ENCODE peak calls at places on chromosome 5, in seven cellular contexts. One of them, this sample, is unnamed.

GRCh38 chr5:10946050-10946449 is 185.0 kb upstream of the DAP start:
- DNase-seq in H1: no peak
- DNase-seq in trophoblast cell: no peak
- DNase-seq in neuronal stem cell: no peak
- DNase-seq in H9: no peak
- DNase-seq in mesendoderm: no peak
- DNase-seq in IMR-90: no peak
- DNase-seq in this sample: no peak

GRCh38 chr5:124740991-124741583 is 5.4 kb downstream of the ZNF608 start:
- DNase-seq in H9: no peak
- DNase-seq in trophoblast cell: no peak
- DNase-seq in neuronal stem cell: no peak
- DNase-seq in H1: no peak
- DNase-seq in IMR-90: no peak
- DNase-seq in mesendoderm: no peak
- DNase-seq in this sample: peak

GRCh38 chr5:180776376-180776775 is 26.2 kb downstream of the MGAT1 start:
- DNase-seq in H9: no peak
- DNase-seq in mesendoderm: no peak
- DNase-seq in H1: no peak
- DNase-seq in IMR-90: no peak
- DNase-seq in neuronal stem cell: no peak
- DNase-seq in trophoblast cell: no peak
- DNase-seq in this sample: no peak

GRCh38 chr5:139459451-139459934 is 3.0 kb downstream of the ECSCR start:
- DNase-seq in H1: no peak
- DNase-seq in H9: no peak
- DNase-seq in trophoblast cell: no peak
- DNase-seq in IMR-90: no peak
- DNase-seq in neuronal stem cell: no peak
- DNase-seq in mesendoderm: no peak
- DNase-seq in this sample: no peak

GRCh38 chr5:159156839-159157238 is 52.5 kb downstream of the RNF145 start:
- DNase-seq in H9: no peak
- DNase-seq in H1: no peak
- DNase-seq in trophoblast cell: peak
- DNase-seq in IMR-90: peak
- DNase-seq in neuronal stem cell: peak
- DNase-seq in mesendoderm: peak
- DNase-seq in this sample: peak

GRCh38 chr5:139926797-139927503 is 116.1 kb downstream of the NRG2 start:
- DNase-seq in H1: no peak
- DNase-seq in neuronal stem cell: no peak
- DNase-seq in trophoblast cell: no peak
- DNase-seq in IMR-90: no peak
- DNase-seq in mesendoderm: no peak
- DNase-seq in H9: no peak
- DNase-seq in this sample: no peak

GRCh38 chr5:142863856-142864255 is 93.7 kb downstream of the ARHGAP26 start:
- DNase-seq in IMR-90: no peak
- DNase-seq in H1: no peak
- DNase-seq in mesendoderm: peak
- DNase-seq in trophoblast cell: no peak
- DNase-seq in neuronal stem cell: no peak
- DNase-seq in H9: peak
- DNase-seq in this sample: no peak

GRCh38 chr5:55407059-55407684 is 99.4 kb downstream of the MTREX start:
- DNase-seq in neuronal stem cell: no peak
- DNase-seq in H9: no peak
- DNase-seq in mesendoderm: peak
- DNase-seq in H1: no peak
- DNase-seq in IMR-90: peak
- DNase-seq in trophoblast cell: no peak
- DNase-seq in this sample: peak

GRCh38 chr5:67089200-67089725 is 107.3 kb downstream of the CD180 start:
- DNase-seq in H1: no peak
- DNase-seq in mesendoderm: no peak
- DNase-seq in neuronal stem cell: no peak
- DNase-seq in IMR-90: peak
- DNase-seq in trophoblast cell: no peak
- DNase-seq in H9: no peak
- DNase-seq in this sample: peak

GRCh38 chr5:157520911-157521703 is 54.5 kb downstream of the ADAM19 start:
- DNase-seq in IMR-90: peak
- DNase-seq in H1: no peak
- DNase-seq in trophoblast cell: no peak
- DNase-seq in mesendoderm: peak
- DNase-seq in H9: no peak
- DNase-seq in neuronal stem cell: no peak
- DNase-seq in this sample: peak

GRCh38 chr5:94040591-94041148 is 299.3 kb upstream of the POU5F2 start:
- DNase-seq in neuronal stem cell: no peak
- DNase-seq in H1: no peak
- DNase-seq in H9: no peak
- DNase-seq in IMR-90: no peak
- DNase-seq in trophoblast cell: peak
- DNase-seq in mesendoderm: peak
- DNase-seq in this sample: no peak

GRCh38 chr5:179908528-179908927 is 831 bp upstream of the TBC1D9B start:
- DNase-seq in mesendoderm: peak
- DNase-seq in H9: peak
- DNase-seq in H1: peak
- DNase-seq in neuronal stem cell: no peak
- DNase-seq in IMR-90: no peak
- DNase-seq in trophoblast cell: no peak
- DNase-seq in this sample: peak

GRCh38 chr5:142014911-142015584 is 2.2 kb upstream of the GNPDA1 start:
- DNase-seq in IMR-90: peak
- DNase-seq in mesendoderm: peak
- DNase-seq in trophoblast cell: peak
- DNase-seq in neuronal stem cell: no peak
- DNase-seq in H1: no peak
- DNase-seq in H9: no peak
- DNase-seq in this sample: peak

GRCh38 chr5:179796877-179797608 is 3.3 kb downstream of the LTC4S start:
- DNase-seq in neuronal stem cell: no peak
- DNase-seq in IMR-90: no peak
- DNase-seq in H1: no peak
- DNase-seq in H9: no peak
- DNase-seq in mesendoderm: no peak
- DNase-seq in trophoblast cell: no peak
- DNase-seq in this sample: no peak

GRCh38 chr5:164475339-164475977 is 970.0 kb downstream of the MAT2B start:
- DNase-seq in mesendoderm: peak
- DNase-seq in trophoblast cell: no peak
- DNase-seq in IMR-90: peak
- DNase-seq in neuronal stem cell: no peak
- DNase-seq in H9: no peak
- DNase-seq in H1: no peak
- DNase-seq in this sample: peak

GRCh38 chr5:159198063-159199036 is 11.0 kb downstream of the RNF145 start:
- DNase-seq in trophoblast cell: no peak
- DNase-seq in H9: no peak
- DNase-seq in mesendoderm: peak
- DNase-seq in H1: no peak
- DNase-seq in neuronal stem cell: no peak
- DNase-seq in IMR-90: no peak
- DNase-seq in this sample: no peak

GRCh38 chr5:33852327-33852726 is 39.5 kb downstream of the ADAMTS12 start:
- DNase-seq in IMR-90: no peak
- DNase-seq in H1: no peak
- DNase-seq in neuronal stem cell: no peak
- DNase-seq in mesendoderm: no peak
- DNase-seq in trophoblast cell: no peak
- DNase-seq in H9: no peak
- DNase-seq in this sample: peak

GRCh38 chr5:179160584-179160983 is 100.4 kb downstream of the ZNF354C start:
- DNase-seq in trophoblast cell: no peak
- DNase-seq in neuronal stem cell: no peak
- DNase-seq in mesendoderm: no peak
- DNase-seq in H9: peak
- DNase-seq in H1: no peak
- DNase-seq in IMR-90: peak
- DNase-seq in this sample: peak

GRCh38 chr5:149561848-149562247 is 10.6 kb upstream of the CSNK1A1 start:
- DNase-seq in H1: no peak
- DNase-seq in H9: peak
- DNase-seq in trophoblast cell: no peak
- DNase-seq in mesendoderm: peak
- DNase-seq in neuronal stem cell: no peak
- DNase-seq in IMR-90: peak
- DNase-seq in this sample: peak

GRCh38 chr5:10689391-10690081 is 71.5 kb downstream of the DAP start:
- DNase-seq in mesendoderm: peak
- DNase-seq in IMR-90: peak
- DNase-seq in H1: no peak
- DNase-seq in trophoblast cell: no peak
- DNase-seq in neuronal stem cell: peak
- DNase-seq in H9: peak
- DNase-seq in this sample: peak

GRCh38 chr5:138541511-138541910 is 1.5 kb downstream of the ETF1 start:
- DNase-seq in H9: no peak
- DNase-seq in H1: no peak
- DNase-seq in neuronal stem cell: no peak
- DNase-seq in IMR-90: no peak
- DNase-seq in trophoblast cell: peak
- DNase-seq in mesendoderm: no peak
- DNase-seq in this sample: no peak

GRCh38 chr5:179285236-179285635 is 60.0 kb downstream of the ADAMTS2 start:
- DNase-seq in neuronal stem cell: no peak
- DNase-seq in IMR-90: no peak
- DNase-seq in H1: no peak
- DNase-seq in mesendoderm: no peak
- DNase-seq in H9: no peak
- DNase-seq in trophoblast cell: no peak
- DNase-seq in this sample: peak

GRCh38 chr5:96703985-96704384 is 41.8 kb downstream of the CAST start:
- DNase-seq in IMR-90: peak
- DNase-seq in mesendoderm: no peak
- DNase-seq in H1: no peak
- DNase-seq in trophoblast cell: no peak
- DNase-seq in H9: no peak
- DNase-seq in neuronal stem cell: no peak
- DNase-seq in this sample: peak

GRCh38 chr5:88419931-88420330 is 151.3 kb upstream of the TMEM161B start:
- DNase-seq in neuronal stem cell: no peak
- DNase-seq in H9: no peak
- DNase-seq in H1: no peak
- DNase-seq in IMR-90: no peak
- DNase-seq in mesendoderm: no peak
- DNase-seq in trophoblast cell: no peak
- DNase-seq in this sample: no peak

GRCh38 chr5:171978016-171978415 is 28.4 kb downstream of the FBXW11 start:
- DNase-seq in H1: no peak
- DNase-seq in IMR-90: no peak
- DNase-seq in trophoblast cell: no peak
- DNase-seq in H9: no peak
- DNase-seq in neuronal stem cell: no peak
- DNase-seq in mesendoderm: no peak
- DNase-seq in this sample: no peak

GRCh38 chr5:140605879-140606278 is 27.1 kb downstream of the CD14 start:
- DNase-seq in IMR-90: no peak
- DNase-seq in trophoblast cell: no peak
- DNase-seq in H1: no peak
- DNase-seq in neuronal stem cell: no peak
- DNase-seq in H9: no peak
- DNase-seq in mesendoderm: no peak
- DNase-seq in this sample: no peak

GRCh38 chr5:59506285-59506877 is 387.1 kb downstream of the PDE4D start:
- DNase-seq in IMR-90: peak
- DNase-seq in trophoblast cell: no peak
- DNase-seq in H9: no peak
- DNase-seq in mesendoderm: no peak
- DNase-seq in neuronal stem cell: no peak
- DNase-seq in H1: no peak
- DNase-seq in this sample: peak

GRCh38 chr5:78560456-78560855 is 88.1 kb downstream of the LHFPL2 start:
- DNase-seq in H1: no peak
- DNase-seq in IMR-90: no peak
- DNase-seq in mesendoderm: no peak
- DNase-seq in H9: peak
- DNase-seq in trophoblast cell: no peak
- DNase-seq in neuronal stem cell: no peak
- DNase-seq in this sample: no peak
- H3K23ac ChIP-seq in H1: no peak
- H3K23ac ChIP-seq in IMR-90: no peak
- H3K23ac ChIP-seq in mesendoderm: no peak
- H3K23ac ChIP-seq in H9: no peak
- H3K23ac ChIP-seq in trophoblast cell: no peak
- H3K23ac ChIP-seq in neuronal stem cell: no peak
- H3K23ac ChIP-seq in this sample: no peak

GRCh38 chr5:111366388-111366787 is 142.2 kb downstream of the CAMK4 start:
- DNase-seq in IMR-90: no peak
- DNase-seq in mesendoderm: no peak
- DNase-seq in trophoblast cell: no peak
- DNase-seq in H1: no peak
- DNase-seq in H9: no peak
- DNase-seq in neuronal stem cell: no peak
- DNase-seq in this sample: no peak
- H3K23ac ChIP-seq in IMR-90: no peak
- H3K23ac ChIP-seq in mesendoderm: no peak
- H3K23ac ChIP-seq in trophoblast cell: no peak
- H3K23ac ChIP-seq in H1: no peak
- H3K23ac ChIP-seq in H9: no peak
- H3K23ac ChIP-seq in neuronal stem cell: no peak
- H3K23ac ChIP-seq in this sample: no peak

DNA sequence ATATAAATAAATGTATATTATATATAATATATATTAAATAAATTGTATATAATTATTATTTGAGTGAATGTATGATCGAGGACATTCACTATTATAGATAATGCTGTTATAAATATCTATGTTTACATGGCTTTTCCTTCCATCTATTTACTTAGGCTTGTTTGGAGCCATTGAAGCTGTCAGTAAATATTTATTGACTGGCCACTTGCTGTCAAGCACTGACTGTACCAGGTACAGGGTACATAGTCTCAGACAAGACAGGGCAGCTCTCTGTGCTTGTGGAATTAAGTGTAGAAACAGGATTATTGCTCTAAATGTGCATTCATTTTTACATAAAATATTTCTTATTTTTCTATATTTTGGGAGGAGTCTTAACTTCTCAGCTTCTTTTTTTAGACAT is 16.4 kb downstream of the FAXDC2 start:
- DNase-seq in trophoblast cell: no peak
- DNase-seq in mesendoderm: no peak
- DNase-seq in IMR-90: no peak
- DNase-seq in neuronal stem cell: no peak
- DNase-seq in H9: no peak
- DNase-seq in H1: no peak
- DNase-seq in this sample: no peak
- H3K23ac ChIP-seq in trophoblast cell: no peak
- H3K23ac ChIP-seq in mesendoderm: no peak
- H3K23ac ChIP-seq in IMR-90: no peak
- H3K23ac ChIP-seq in neuronal stem cell: no peak
- H3K23ac ChIP-seq in H9: no peak
- H3K23ac ChIP-seq in H1: no peak
- H3K23ac ChIP-seq in this sample: no peak

GRCh38 chr5:69134126-69134525 is 32.8 kb upstream of the CCNB1 start:
- DNase-seq in mesendoderm: no peak
- DNase-seq in neuronal stem cell: no peak
- DNase-seq in H9: no peak
- DNase-seq in H1: no peak
- DNase-seq in trophoblast cell: no peak
- DNase-seq in IMR-90: no peak
- DNase-seq in this sample: no peak
- H3K23ac ChIP-seq in mesendoderm: no peak
- H3K23ac ChIP-seq in neuronal stem cell: no peak
- H3K23ac ChIP-seq in H9: no peak
- H3K23ac ChIP-seq in H1: no peak
- H3K23ac ChIP-seq in trophoblast cell: no peak
- H3K23ac ChIP-seq in IMR-90: no peak
- H3K23ac ChIP-seq in this sample: no peak

GRCh38 chr5:82169892-82170291 is 108.3 kb downstream of the RPS23 start:
- DNase-seq in H9: no peak
- DNase-seq in neuronal stem cell: no peak
- DNase-seq in mesendoderm: no peak
- DNase-seq in IMR-90: no peak
- DNase-seq in H1: no peak
- DNase-seq in trophoblast cell: no peak
- DNase-seq in this sample: no peak
- H3K23ac ChIP-seq in H9: no peak
- H3K23ac ChIP-seq in neuronal stem cell: no peak
- H3K23ac ChIP-seq in mesendoderm: no peak
- H3K23ac ChIP-seq in IMR-90: no peak
- H3K23ac ChIP-seq in H1: no peak
- H3K23ac ChIP-seq in trophoblast cell: no peak
- H3K23ac ChIP-seq in this sample: no peak

This sample was measured in mesenchymal stem cell.